ENCODE peak calls at places on chromosomes 11 and 22, in four cellular contexts. I is body of pancreas, O is WTC11, V is prostate gland. P is an unnamed sample.

GRCh38 chr22:45743687-45744086 is 72.1 kb downstream of the ATXN10 start:
- DNase-seq in O (no peak), V (peak; percentile 23), I (no peak), P (no peak)

GRCh38 chr22:26972281-26972680 is 314.9 kb downstream of the MIAT start:
- DNase-seq in O (no peak), I (no peak), V (no peak), P (no peak)

GRCh38 chr11:130213979-130214281 is 54.3 kb downstream of the ST14 start:
- DNase-seq in I (no peak), O (peak; percentile 5), V (no peak), P (no peak)

GRCh38 chr11:15801126-15801525 is 555.2 kb downstream of the SOX6 start:
- DNase-seq in I (no peak), O (no peak), V (no peak), P (no peak)

GRCh38 chr11:122754553-122755322 is 83.6 kb upstream of the CRTAM start:
- DNase-seq in I (no peak), O (peak; percentile 30), V (no peak), P (no peak)

GRCh38 chr11:6635082-6635932 is 16.1 kb upstream of the TPP1 start:
- DNase-seq in O (no peak), I (no peak), V (no peak), P (peak; percentile 39)

GRCh38 chr11:73538381-73538872 is 59.5 kb downstream of the FAM168A start:
- DNase-seq in O (no peak), I (no peak), V (no peak), P (no peak)

GRCh38 chr22:44033689-44034088 is 9.6 kb downstream of the PARVB start:
- DNase-seq in O (no peak), V (no peak), I (no peak), P (no peak)

GRCh38 chr11:70650075-70650909 is 252.0 kb downstream of the CTTN start:
- DNase-seq in V (peak; percentile 46), O (peak; percentile 85), I (peak; percentile 57), P (peak; percentile 92)

GRCh38 chr11:108914981-108915380 is 250.1 kb downstream of the DDX10 start:
- DNase-seq in V (no peak), I (no peak), O (no peak), P (no peak)

GRCh38 chr11:116114198-116114651 is 610.0 kb upstream of the CADM1 start:
- DNase-seq in I (no peak), O (no peak), V (no peak), P (no peak)

GRCh38 chr22:25881353-25881752 is 139.4 kb downstream of the MYO18B start:
- DNase-seq in V (no peak), O (no peak), I (no peak), P (no peak)

GRCh38 chr22:25878933-25879332 is 136.9 kb downstream of the MYO18B start:
- DNase-seq in I (no peak), V (no peak), O (no peak), P (no peak)

GRCh38 chr22:25882366-25882765 is 140.4 kb downstream of the MYO18B start:
- DNase-seq in I (no peak), O (no peak), V (no peak), P (no peak)

GRCh38 chr22:25884121-25884520 is 142.1 kb downstream of the MYO18B start:
- DNase-seq in I (no peak), O (no peak), V (no peak), P (no peak)

GRCh38 chr22:25880524-25880923 is 138.5 kb downstream of the MYO18B start:
- DNase-seq in O (no peak), I (no peak), V (no peak), P (no peak)
- TF ChIP-seq CTCF in O (no peak), I (no peak), V (no peak), P (no peak)

GRCh38 chr11:111388842-111389241 is 9.8 kb upstream of the POU2AF1 start:
- DNase-seq in I (no peak), V (peak; percentile 72), O (no peak), P (no peak)
- TF ChIP-seq CTCF in I (no peak), V (no peak), O (no peak), P (no peak)

GRCh38 chr11:17257200-17257599 is 19.3 kb upstream of the NUCB2 start:
- DNase-seq in I (no peak), V (no peak), O (no peak), P (no peak)

GRCh38 chr11:17258670-17259069 is 17.9 kb upstream of the NUCB2 start:
- DNase-seq in V (no peak), I (no peak), O (no peak), P (no peak)

GRCh38 chr11:17250561-17251350 is 25.8 kb upstream of the NUCB2 start:
- DNase-seq in O (no peak), I (no peak), V (no peak), P (no peak)

GRCh38 chr11:17256512-17256911 is 20.0 kb upstream of the NUCB2 start:
- DNase-seq in O (no peak), V (no peak), I (no peak), P (no peak)

GRCh38 chr11:17252704-17253103 is 23.8 kb upstream of the NUCB2 start:
- DNase-seq in O (no peak), I (no peak), V (no peak), P (no peak)
- TF ChIP-seq CTCF in O (no peak), I (no peak), V (no peak), P (no peak)

DNA sequence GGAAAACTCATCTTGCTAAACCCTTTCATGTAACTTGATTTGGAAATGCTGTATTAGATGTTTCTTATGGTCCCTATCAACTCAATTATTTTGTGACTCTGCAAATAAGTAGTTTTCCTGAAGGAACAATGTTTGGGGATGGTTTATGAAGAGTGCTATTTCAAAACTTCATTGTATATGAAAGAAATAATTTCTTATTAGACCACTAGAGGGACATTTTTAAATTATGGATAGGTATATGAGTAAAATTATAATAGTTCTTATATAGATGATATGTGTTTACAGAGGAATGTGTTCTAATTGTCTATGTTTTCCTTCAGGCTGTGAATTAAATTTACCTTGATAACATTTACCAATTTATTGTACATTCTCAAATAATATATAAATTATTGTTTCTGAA is 509.4 kb upstream of the RAG2 start:
- DNase-seq in V (no peak), I (no peak), O (no peak), P (no peak)
- TF ChIP-seq CTCF in V (no peak), I (no peak), O (no peak), P (peak; percentile 48)

GRCh38 chr11:91773090-91773489 is 451.5 kb upstream of the FAT3 start:
- DNase-seq in O (peak; percentile 54), V (no peak), I (no peak), P (no peak)
- TF ChIP-seq CTCF in O (peak; percentile 28), V (no peak), I (no peak), P (no peak)